ENCODE peak calls at places on chromosomes 6 and 20, in ten cellular contexts. E, T, F, V, H, L, W, P, N and M are unnamed samples.

GRCh38 chr6:16103708-16104107 is 25.2 kb upstream of the MYLIP start:
- DNase-seq in T (no peak), H (no peak), P (no peak), W (no peak), E (no peak), N (no peak), V (no peak), L (no peak), F (no peak), M (no peak)

GRCh38 chr20:17936791-17937687 is 31.6 kb downstream of the SNX5 start:
- DNase-seq in W (peak), F (peak), L (peak), T (no peak), V (no peak), H (no peak), N (no peak), E (peak), P (no peak), M (no peak)

GRCh38 chr6:10610289-10610688 is 84.1 kb downstream of the C6orf52 start:
- DNase-seq in T (no peak), E (no peak), H (no peak), N (no peak), W (no peak), F (no peak), P (no peak), L (peak), V (no peak), M (no peak)

GRCh38 chr20:1507276-1507675 is 16.1 kb upstream of the SIRPB2 start:
- DNase-seq in V (no peak), L (no peak), H (no peak), N (no peak), F (no peak), P (no peak), T (no peak), E (no peak), W (no peak), M (no peak)

GRCh38 chr6:152338335-152339125 is 298.6 kb downstream of the SYNE1 start:
- DNase-seq in F (peak), N (peak), L (peak), V (no peak), W (peak), P (peak), E (peak), T (peak), H (peak), M (no peak)

GRCh38 chr6:16684896-16685554 is 76.2 kb downstream of the ATXN1 start:
- DNase-seq in W (no peak), F (no peak), V (peak), N (no peak), H (no peak), T (no peak), E (no peak), L (peak), P (no peak), M (no peak)

GRCh38 chr20:50845566-50846211 is 50.8 kb downstream of the BCAS4 start:
- DNase-seq in F (peak), V (no peak), W (no peak), E (no peak), T (no peak), L (no peak), N (no peak), P (no peak), H (no peak), M (no peak)

GRCh38 chr6:53565886-53566285 is 21.0 kb upstream of the GCLC start:
- DNase-seq in P (no peak), H (no peak), F (no peak), T (no peak), E (no peak), N (no peak), W (no peak), V (no peak), L (peak), M (no peak)

DNA sequence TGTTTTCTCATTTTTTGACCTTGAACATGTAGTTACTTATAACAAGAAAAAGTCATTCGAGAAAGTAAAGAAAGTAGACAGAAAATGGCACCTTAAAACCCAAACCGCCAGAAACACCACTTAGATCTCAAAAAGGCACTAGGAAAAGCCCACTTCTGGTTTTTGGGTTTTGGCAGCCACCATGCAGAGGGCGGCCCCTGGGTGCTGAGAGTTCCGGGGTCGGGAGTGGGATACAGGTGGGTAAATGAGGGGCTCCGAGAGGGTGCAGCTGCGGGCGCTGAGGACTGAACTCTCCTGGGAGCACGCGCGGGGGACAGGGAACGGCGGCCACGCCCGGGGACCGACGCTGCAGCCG is 49.2 kb downstream of the TMEM242 start:
- DNase-seq in E (no peak), W (no peak), L (no peak), H (no peak), V (no peak), F (no peak), N (no peak), P (no peak), T (no peak), M (no peak)
- H3K27ac ChIP-seq in E (no peak), W (peak), L (no peak), H (peak), V (peak), F (peak), N (no peak), P (peak), T (no peak), M (peak)

DNA sequence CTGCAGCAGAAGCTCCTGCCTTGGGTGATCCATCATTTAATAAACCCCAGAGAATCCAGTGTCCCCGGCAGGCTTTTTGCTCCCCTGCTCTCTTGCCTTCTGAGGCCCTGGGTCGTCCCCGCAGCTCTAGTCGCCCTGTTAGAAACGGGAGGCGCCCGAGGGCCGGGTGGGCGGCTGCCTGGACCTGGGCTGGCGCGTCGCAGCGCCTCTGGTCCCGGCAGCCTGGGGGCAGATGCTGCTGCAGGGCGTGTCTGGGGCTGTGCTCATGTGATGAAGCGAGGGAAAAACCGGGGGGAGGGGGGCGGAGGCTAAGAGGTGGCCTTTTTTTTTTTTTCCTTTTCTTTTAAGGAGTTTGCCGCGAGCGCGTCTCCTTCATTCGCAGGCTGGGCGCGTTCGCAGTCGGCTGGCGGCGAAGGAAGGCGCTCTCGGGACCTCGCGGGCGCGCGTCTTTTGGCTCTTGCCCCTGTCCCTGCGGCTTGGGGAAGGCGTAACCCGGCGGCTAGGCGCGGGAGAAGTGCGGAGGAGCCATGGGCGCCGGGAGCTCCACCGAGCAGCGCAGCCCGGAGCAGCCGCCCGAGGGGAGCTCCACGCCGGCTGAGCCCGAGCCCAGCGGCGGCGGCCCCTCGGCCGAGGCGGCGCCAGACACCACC is 394 bp downstream of the AKAP12 start:
- DNase-seq in L (peak), E (peak), F (peak), T (peak), H (peak), W (peak), V (peak), N (peak), P (peak), M (peak)
- H3K4me3 ChIP-seq in L (peak), E (peak), F (peak), T (peak), H (peak), W (peak), V (peak), N (peak), P (peak), M (peak)

DNA sequence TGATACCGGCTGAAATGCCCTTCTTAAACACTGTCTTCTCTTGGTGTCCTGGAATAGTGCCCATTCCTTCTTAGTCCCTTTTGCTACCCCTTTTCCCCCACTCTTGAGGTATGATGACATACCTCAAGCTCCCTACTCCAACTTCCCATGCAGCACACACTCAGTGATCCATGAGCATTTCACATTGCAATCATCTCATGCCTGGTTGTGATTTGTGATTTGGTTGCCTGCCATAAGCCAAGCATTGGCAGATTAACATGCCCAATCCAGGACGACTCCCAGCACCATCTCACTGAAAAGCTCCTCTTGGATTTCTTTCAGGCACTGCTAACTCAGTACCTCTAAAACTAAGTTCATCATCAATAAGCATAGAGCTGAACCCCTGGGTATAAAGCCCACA is 14.7 kb upstream of the PTPRA start:
- DNase-seq in H (no peak), P (no peak), N (no peak), L (no peak), W (no peak), F (no peak), V (no peak), T (no peak), E (no peak), M (no peak)
- TF ChIP-seq POLR2A in H (no peak), P (no peak), N (no peak), L (no peak), W (no peak), F (no peak), V (no peak), T (no peak), E (no peak), M (no peak)

GRCh38 chr20:23295934-23296333 is 54.7 kb upstream of the NXT1 start:
- DNase-seq in H (no peak), T (no peak), V (no peak), W (no peak), N (no peak), E (no peak), F (no peak), P (no peak), L (no peak), M (no peak)

GRCh38 chr20:23298155-23298554 is 52.4 kb upstream of the NXT1 start:
- DNase-seq in N (no peak), V (no peak), F (no peak), T (no peak), P (no peak), E (no peak), H (no peak), L (no peak), W (no peak), M (no peak)

GRCh38 chr20:23294671-23295070 is 55.9 kb upstream of the NXT1 start:
- DNase-seq in N (no peak), L (no peak), H (no peak), V (no peak), T (no peak), F (no peak), W (no peak), P (no peak), E (no peak), M (no peak)

GRCh38 chr20:23298926-23299672 is 51.5 kb upstream of the NXT1 start:
- DNase-seq in W (no peak), L (no peak), E (no peak), T (no peak), V (no peak), N (no peak), H (no peak), P (no peak), F (no peak), M (no peak)

GRCh38 chr20:23296841-23297701 is 53.5 kb upstream of the NXT1 start:
- DNase-seq in L (no peak), N (no peak), P (no peak), E (no peak), H (no peak), W (no peak), V (no peak), T (no peak), F (no peak), M (no peak)
- H3K27ac ChIP-seq in L (no peak), N (no peak), P (no peak), E (no peak), H (no peak), W (peak), V (no peak), T (no peak), F (no peak), M (no peak)

GRCh38 chr20:61895016-61895415 is 170.7 kb downstream of the TAF4 start:
- DNase-seq in F (no peak), H (no peak), E (no peak), T (no peak), N (no peak), P (peak), W (no peak), L (no peak), V (no peak), M (no peak)

GRCh38 chr20:61889659-61890058 is 176.0 kb downstream of the TAF4 start:
- DNase-seq in V (no peak), T (no peak), F (no peak), L (no peak), N (no peak), W (no peak), H (no peak), P (no peak), E (no peak), M (no peak)

GRCh38 chr20:61890210-61890609 is 175.5 kb downstream of the TAF4 start:
- DNase-seq in N (no peak), F (no peak), T (no peak), E (no peak), P (no peak), V (no peak), W (no peak), L (no peak), H (no peak), M (no peak)

GRCh38 chr20:61891476-61891875 is 174.2 kb downstream of the TAF4 start:
- DNase-seq in P (peak), V (no peak), N (no peak), W (no peak), F (no peak), T (no peak), H (no peak), E (no peak), L (no peak), M (no peak)

GRCh38 chr20:61891916-61892649 is 173.6 kb downstream of the TAF4 start:
- DNase-seq in L (no peak), T (no peak), W (no peak), V (no peak), N (no peak), P (no peak), H (no peak), E (no peak), F (no peak), M (no peak)
- H3K4me3 ChIP-seq in L (no peak), T (no peak), W (no peak), V (no peak), N (no peak), P (no peak), H (no peak), E (no peak), F (no peak), M (no peak)

GRCh38 chr20:52191436-52192295 is at the start of gene ZFP64:
- DNase-seq in L (peak), F (peak), E (peak), N (peak), P (peak), T (peak), V (peak), H (peak), W (peak), M (peak)
- TF ChIP-seq POLR2A in L (peak), F (peak), E (no peak), N (peak), P (peak), T (peak), V (peak), H (peak), W (no peak), M (no peak)

DNA sequence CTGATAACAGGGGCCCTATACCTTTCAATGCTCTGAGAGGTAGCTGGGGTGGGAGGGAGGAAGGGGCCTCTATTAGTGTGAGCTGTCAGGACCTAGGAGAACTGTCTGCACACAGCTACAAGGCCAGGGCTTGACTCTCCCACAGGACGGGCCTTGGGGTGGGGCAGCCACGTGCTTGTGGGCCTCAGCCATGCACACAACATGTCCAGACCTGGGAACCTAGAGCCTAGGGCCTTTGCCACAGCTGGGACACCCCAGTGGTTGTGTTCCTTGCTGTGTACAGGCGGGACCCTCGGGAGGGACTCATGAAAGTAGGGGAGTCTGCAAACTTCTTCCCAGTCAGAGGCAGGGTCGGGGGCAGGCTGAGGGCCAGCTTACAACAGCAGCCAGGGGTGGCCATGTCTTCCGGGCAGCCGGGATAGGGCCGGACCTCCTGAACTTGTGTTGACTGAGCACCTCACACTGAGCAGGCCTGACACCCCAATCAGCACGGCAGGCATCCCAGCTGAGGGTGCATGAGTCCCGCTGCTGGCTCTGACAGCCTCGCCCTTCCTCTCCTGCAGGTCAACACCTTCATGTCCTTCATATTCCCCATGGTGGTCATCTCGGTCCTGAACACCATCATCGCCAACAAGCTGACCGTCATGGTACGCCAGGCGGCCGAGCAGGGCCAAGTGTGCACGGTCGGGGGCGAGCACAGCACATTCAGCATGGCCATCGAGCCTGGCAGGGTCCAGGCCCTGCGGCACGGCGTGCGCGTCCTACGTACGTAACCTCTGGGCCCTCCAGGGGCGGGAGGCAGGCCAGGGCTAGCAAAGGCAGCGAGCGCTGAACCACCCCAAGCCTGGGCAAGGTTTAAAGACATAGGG is 41.9 kb upstream of the MRGBP start:
- DNase-seq in V (no peak), E (no peak), H (no peak), T (no peak), L (no peak), N (no peak), P (peak), F (peak), W (no peak), M (no peak)
- H3K27ac ChIP-seq in V (peak), E (no peak), H (no peak), T (no peak), L (no peak), N (no peak), P (no peak), F (no peak), W (no peak), M (no peak)

GRCh38 chr6:65416640-65417039 is 290.4 kb downstream of the EYS start:
- DNase-seq in W (no peak), E (no peak), N (no peak), T (no peak), V (no peak), L (no peak), F (no peak), H (no peak), P (no peak), M (no peak)
- H3K4me3 ChIP-seq in W (no peak), E (no peak), N (no peak), T (no peak), V (no peak), L (no peak), F (no peak), H (no peak), P (no peak), M (no peak)